ENCODE peak calls at places on chromosomes 3 and 15, in eight cellular contexts. U is EL; G is activated CD4-positive, alpha-beta T cell treated with anti-CD3 and anti-CD28 coated beads for 24 hours; H is mucosa of gallbladder; S is RPMI7951; J is ovary; E is aorta; Z is G401. C is an unnamed sample.

GRCh38 chr3:185874119-185874518 is 49.3 kb upstream of the IGF2BP2 start:
- DNase-seq in Z (no peak), E (no peak), G (no peak), J (no peak), S (no peak), H (no peak), U (no peak), C (no peak)

GRCh38 chr15:93307513-93307912 is 218.5 kb upstream of the RGMA start:
- DNase-seq in U (no peak), J (no peak), S (no peak), E (no peak), H (no peak), G (no peak), Z (no peak), C (no peak)

GRCh38 chr15:75063338-75063737 is 39.9 kb downstream of the PPCDC start:
- DNase-seq in H (peak), Z (no peak), E (no peak), S (peak), U (peak), G (no peak), J (no peak), C (no peak)

GRCh38 chr3:127411083-127411727 is 123.4 kb upstream of the PRR20G start:
- DNase-seq in G (no peak), H (no peak), Z (no peak), J (no peak), U (no peak), S (no peak), E (no peak), C (no peak)

GRCh38 chr3:65126527-65127440 is 439.0 kb upstream of the ADAMTS9 start:
- DNase-seq in J (no peak), E (no peak), G (no peak), Z (no peak), H (no peak), S (peak), U (peak), C (no peak)

GRCh38 chr15:51758645-51759044 is 7.2 kb downstream of the TMOD2 start:
- DNase-seq in Z (peak), H (peak), U (peak), G (no peak), S (peak), E (no peak), J (peak), C (no peak)

GRCh38 chr3:178152988-178153387 is 383.2 kb upstream of the KCNMB2 start:
- DNase-seq in U (no peak), Z (no peak), E (no peak), S (no peak), G (no peak), J (no peak), H (no peak), C (no peak)

GRCh38 chr3:127275287-127275781 is 12.5 kb downstream of the PRR20G start:
- DNase-seq in S (peak), J (no peak), E (no peak), Z (peak), G (no peak), U (peak), H (no peak), C (no peak)

GRCh38 chr3:61663728-61664492 is 102.5 kb downstream of the PTPRG start:
- DNase-seq in U (peak), S (peak), Z (no peak), J (no peak), G (no peak), H (no peak), E (no peak), C (no peak)

GRCh38 chr3:17313746-17314145 is 428.7 kb downstream of the TBC1D5 start:
- DNase-seq in Z (no peak), E (no peak), J (no peak), G (no peak), U (no peak), S (no peak), H (no peak), C (no peak)

GRCh38 chr3:169146112-169146665 is 517.3 kb downstream of the MECOM start:
- DNase-seq in H (peak), S (peak), E (peak), U (peak), G (no peak), J (peak), Z (peak), C (no peak)

GRCh38 chr3:14336414-14337285 is 65.8 kb upstream of the SLC6A6 start:
- DNase-seq in H (peak), J (no peak), S (no peak), Z (no peak), U (no peak), G (no peak), E (no peak), C (no peak)

GRCh38 chr3:122985539-122985938 is 42.0 kb downstream of the SEMA5B start:
- DNase-seq in H (no peak), G (no peak), U (no peak), S (no peak), E (no peak), J (no peak), Z (no peak), C (no peak)

GRCh38 chr3:149343951-149344350 is 10.5 kb upstream of the TM4SF18 start:
- DNase-seq in H (no peak), G (no peak), E (no peak), S (peak), J (no peak), U (no peak), Z (no peak), C (no peak)

GRCh38 chr3:150253622-150254021 is 154.5 kb upstream of the TSC22D2 start:
- DNase-seq in U (no peak), J (no peak), S (peak), G (no peak), Z (no peak), H (no peak), E (no peak), C (no peak)

C was measured in D721Med.